ENCODE peak calls at places on chromosomes 11 and 22, in ten cellular contexts. A, D, W, R, N, T, Q, H, I and P are unnamed samples.

GRCh38 chr22:19667872-19668740 is 46.2 kb upstream of the SEPTIN5 start:
- DNase-seq in A (no peak), D (no peak), W (no peak), R (no peak), N (no peak), T (no peak), Q (peak), H (no peak), I (no peak), P (no peak)

GRCh38 chr11:17408026-17408425 is 19.6 kb upstream of the KCNJ11 start:
- DNase-seq in A (no peak), D (no peak), W (no peak), R (no peak), N (no peak), T (no peak), Q (no peak), H (no peak), I (no peak), P (no peak)

GRCh38 chr11:10414659-10415058 is 40.4 kb upstream of the AMPD3 start:
- DNase-seq in A (peak), D (no peak), W (peak), R (peak), N (no peak), T (no peak), Q (no peak), H (peak), I (no peak), P (peak)

GRCh38 chr22:21835378-21835777 is 32.1 kb downstream of the MAPK1 start:
- DNase-seq in A (no peak), D (no peak), W (no peak), R (no peak), N (no peak), T (no peak), Q (no peak), H (no peak), I (no peak), P (no peak)

GRCh38 chr11:31821779-31822574 is 10.9 kb upstream of the PAX6 start:
- DNase-seq in A (no peak), D (no peak), W (peak), R (no peak), N (no peak), T (no peak), Q (no peak), H (no peak), I (no peak), P (no peak)

GRCh38 chr22:37507731-37508130 is 11.5 kb downstream of the CARD10 start:
- DNase-seq in A (no peak), D (no peak), W (no peak), R (no peak), N (no peak), T (no peak), Q (no peak), H (no peak), I (no peak), P (no peak)

GRCh38 chr11:45182902-45183301 is 36.5 kb downstream of the PRDM11 start:
- DNase-seq in A (peak), D (peak), W (peak), R (no peak), N (no peak), T (no peak), Q (no peak), H (peak), I (no peak), P (no peak)

GRCh38 chr11:47466701-47467250 is 17.8 kb upstream of the RAPSN start:
- DNase-seq in A (no peak), D (peak), W (no peak), R (no peak), N (no peak), T (no peak), Q (no peak), H (no peak), I (no peak), P (peak)

GRCh38 chr11:101586965-101587364 is 3.2 kb upstream of the TRPC6 start:
- DNase-seq in A (no peak), D (no peak), W (no peak), R (no peak), N (no peak), T (no peak), Q (no peak), H (no peak), I (no peak), P (no peak)